ENCODE peak calls at places on chromosomes 16 and 17, in five cellular contexts. F, R, U, T and G are unnamed samples.

GRCh38 chr16:75011634-75012307 is 12.9 kb downstream of the ZNRF1 start:
- DNase-seq in U (no peak), T (no peak), R (no peak), F (no peak), G (no peak)

GRCh38 chr17:21282231-21282630 is 2.3 kb upstream of the MAP2K3 start:
- DNase-seq in R (no peak), U (peak; percentile 90), F (peak; percentile 89), T (no peak), G (no peak)

GRCh38 chr17:7405413-7405881 is 1.6 kb upstream of the TMEM256 start:
- DNase-seq in R (no peak), U (no peak), T (peak; percentile 8), F (no peak), G (peak; percentile 69)

GRCh38 chr16:22784690-22785214 is 29.2 kb upstream of the HS3ST2 start:
- DNase-seq in F (no peak), U (no peak), T (no peak), R (no peak), G (no peak)

GRCh38 chr16:4689091-4689671 is 4.2 kb upstream of the NUDT16L1 start:
- DNase-seq in T (no peak), R (no peak), F (no peak), U (no peak), G (no peak)

GRCh38 chr17:17951524-17951923 is 20.7 kb downstream of the TOM1L2 start:
- DNase-seq in T (no peak), R (no peak), U (no peak), F (no peak), G (no peak)

GRCh38 chr16:74605332-74605731 is 1.6 kb downstream of the GLG1 start:
- DNase-seq in F (no peak), T (no peak), U (no peak), R (no peak), G (no peak)

GRCh38 chr16:1167276-1168107 is 14.6 kb downstream of the CACNA1H start:
- DNase-seq in R (no peak), F (no peak), U (no peak), T (peak; percentile 48), G (no peak)

GRCh38 chr16:915546-915945 is 55.2 kb downstream of the LMF1 start:
- DNase-seq in T (no peak), F (no peak), R (no peak), U (no peak), G (no peak)

GRCh38 chr16:57394444-57394843 is 10.1 kb upstream of the CCL17 start:
- DNase-seq in F (peak; percentile 35), R (no peak), T (no peak), U (no peak), G (no peak)

GRCh38 chr16:58652741-58653140 is 23.1 kb upstream of the CNOT1 start:
- DNase-seq in R (no peak), U (no peak), T (no peak), F (no peak), G (no peak)

GRCh38 chr16:17395849-17396480 is 74.8 kb downstream of the XYLT1 start:
- DNase-seq in F (no peak), U (no peak), T (no peak), R (no peak), G (no peak)

GRCh38 chr16:73610605-73611177 is 562.8 kb upstream of the ZFHX3 start:
- DNase-seq in F (no peak), T (no peak), R (no peak), U (no peak), G (no peak)

GRCh38 chr16:7086842-7087616 is 245.6 kb upstream of the RBFOX1 start:
- DNase-seq in F (no peak), U (peak; percentile 2), R (peak; percentile 33), T (peak; percentile 8), G (peak; percentile 55)

GRCh38 chr17:69525920-69526841 is 111.7 kb downstream of the MAP2K6 start:
- DNase-seq in T (no peak), F (no peak), R (peak; percentile 18), U (no peak), G (no peak)

GRCh38 chr17:73401911-73402310 is 90.1 kb upstream of the CDC42EP4 start:
- DNase-seq in T (peak; percentile 39), F (peak; percentile 57), R (peak; percentile 62), U (no peak), G (peak; percentile 72)

GRCh38 chr17:40648326-40648968 is 829 bp upstream of the SMARCE1 start:
- DNase-seq in T (no peak), U (no peak), R (peak; percentile 24), F (no peak), G (no peak)

GRCh38 chr16:88596477-88596876 is 26.3 kb downstream of the ZC3H18 start:
- DNase-seq in F (no peak), T (no peak), U (no peak), R (no peak), G (no peak)

GRCh38 chr16:813204-813915 is 12.8 kb upstream of the GNG13 start:
- DNase-seq in R (peak; percentile 46), U (no peak), F (no peak), T (peak; percentile 40), G (peak; percentile 78)

GRCh38 chr17:68381076-68381900 is 76.0 kb downstream of the WIPI1 start:
- DNase-seq in R (no peak), U (no peak), F (peak; percentile 61), T (no peak), G (no peak)

GRCh38 chr16:70399326-70399725 is 39.6 kb downstream of the ST3GAL2 start:
- DNase-seq in U (no peak), T (no peak), F (no peak), R (no peak), G (no peak)

GRCh38 chr17:37124074-37124824 is 175.5 kb downstream of the AATF start:
- DNase-seq in F (no peak), R (no peak), U (no peak), T (no peak), G (no peak)

GRCh38 chr17:57634713-57635465 is 110.2 kb downstream of the CCDC182 start:
- DNase-seq in U (peak; percentile 45), T (no peak), R (no peak), F (no peak), G (no peak)

GRCh38 chr16:67246081-67246944 is 968 bp downstream of the FHOD1 start:
- DNase-seq in U (no peak), R (peak; percentile 80), F (peak; percentile 87), T (peak; percentile 49), G (peak; percentile 87)

GRCh38 chr17:7084058-7084457 is 4.0 kb upstream of the CLEC10A start:
- DNase-seq in T (no peak), F (no peak), R (no peak), U (no peak), G (no peak)

GRCh38 chr16:22898874-22899348 is 84.9 kb downstream of the HS3ST2 start:
- DNase-seq in R (peak; percentile 68), U (peak; percentile 11), T (peak; percentile 67), F (peak; percentile 78), G (peak; percentile 78)

GRCh38 chr16:81315271-81316175 is 761 bp downstream of the GAN start:
- DNase-seq in U (peak; percentile 23), T (peak; percentile 34), R (peak; percentile 58), F (peak; percentile 72), G (peak; percentile 66)